ENCODE peak calls at places on chromosomes 5 and 9, in seven cellular contexts. L is pancreas, O is mucosa of descending colon, T is SK-N-SH, K is kidney, Z is lung, M is A549. I is an unnamed sample.

GRCh38 chr5:120258123-120258522 is 206.0 kb upstream of the PRR16 start:
- DNase-seq in L (no peak), O (no peak), T (no peak), K (no peak), Z (no peak), M (no peak), I (no peak)

GRCh38 chr5:73897886-73898285 is 271.9 kb downstream of the ARHGEF28 start:
- DNase-seq in L (no peak), O (no peak), T (no peak), K (no peak), Z (no peak), M (no peak), I (no peak)

GRCh38 chr5:32541241-32541640 is 44.1 kb upstream of the SUB1 start:
- DNase-seq in L (no peak), O (no peak), T (peak; percentile 74), K (no peak), Z (no peak), M (no peak), I (no peak)

GRCh38 chr5:29758986-29759421 is 1434.5 kb upstream of the CDH6 start:
- DNase-seq in L (no peak), O (no peak), T (no peak), K (no peak), Z (no peak), M (peak; percentile 79), I (no peak)

GRCh38 chr9:108724669-108725068 is 131.1 kb downstream of the ACTL7B start:
- DNase-seq in L (no peak), O (no peak), T (no peak), K (no peak), Z (no peak), M (no peak), I (no peak)

GRCh38 chr5:118628672-118629354 is 359.5 kb downstream of the DTWD2 start:
- DNase-seq in L (no peak), O (no peak), T (no peak), K (no peak), Z (no peak), M (no peak), I (no peak)

GRCh38 chr5:170648546-170648945 is 135.0 kb upstream of the GABRP start:
- DNase-seq in L (no peak), O (no peak), T (no peak), K (no peak), Z (no peak), M (peak; percentile 31), I (no peak)

GRCh38 chr9:12464910-12465512 is 228.2 kb upstream of the TYRP1 start:
- DNase-seq in L (no peak), O (no peak), T (peak; percentile 6), K (no peak), Z (no peak), M (peak; percentile 29), I (no peak)

GRCh38 chr5:54743997-54744788 is 226.6 kb downstream of the SNX18 start:
- DNase-seq in L (no peak), O (peak; percentile 56), T (no peak), K (peak; percentile 69), Z (no peak), M (peak; percentile 16), I (peak; percentile 30)

GRCh38 chr9:114001794-114002261 is 76.3 kb downstream of the AMBP start:
- DNase-seq in L (no peak), O (no peak), T (no peak), K (peak; percentile 51), Z (peak; percentile 18), M (no peak), I (peak; percentile 12)

GRCh38 chr9:131402738-131403492 is 9.0 kb downstream of the PRRC2B start:
- DNase-seq in L (peak; percentile 83), O (peak; percentile 81), T (no peak), K (peak; percentile 93), Z (peak; percentile 84), M (peak; percentile 79), I (peak; percentile 81)

GRCh38 chr9:124356745-124357390 is 58.4 kb downstream of the PSMB7 start:
- DNase-seq in L (no peak), O (no peak), T (no peak), K (peak; percentile 43), Z (no peak), M (no peak), I (no peak)

GRCh38 chr5:83567741-83568530 is 96.4 kb downstream of the VCAN start:
- DNase-seq in L (no peak), O (no peak), T (no peak), K (no peak), Z (no peak), M (no peak), I (no peak)

GRCh38 chr5:11384441-11385250 is 519.6 kb downstream of the CTNND2 start:
- DNase-seq in L (peak; percentile 30), O (peak; percentile 46), T (peak; percentile 27), K (peak; percentile 75), Z (no peak), M (no peak), I (peak; percentile 21)

GRCh38 chr9:116233160-116233530 is 79.6 kb downstream of the PAPPA start:
- DNase-seq in L (no peak), O (no peak), T (no peak), K (no peak), Z (no peak), M (peak; percentile 87), I (no peak)

GRCh38 chr5:3335301-3335700 is 260.3 kb upstream of the IRX1 start:
- DNase-seq in L (no peak), O (no peak), T (no peak), K (no peak), Z (no peak), M (no peak), I (no peak)

GRCh38 chr9:128565578-128565977 is 13.2 kb downstream of the SPTAN1 start:
- DNase-seq in L (no peak), O (no peak), T (no peak), K (no peak), Z (no peak), M (no peak), I (no peak)

GRCh38 chr9:8856686-8857329 is 1057.2 kb upstream of the DMAC1 start:
- DNase-seq in L (no peak), O (no peak), T (peak; percentile 48), K (no peak), Z (no peak), M (no peak), I (no peak)
- H3K4me1 ChIP-seq in L (no peaks in the 10 kb centered on the region), O (no peaks in the 10 kb centered on the region), T (no peaks in the 10 kb centered on the region), K (peaks cover 6% of the 10 kb centered on the region), Z (peaks cover 3% of the 10 kb centered on the region), M (peaks cover 3% of the 10 kb centered on the region), I (peaks cover 4% of the 10 kb centered on the region)

DNA sequence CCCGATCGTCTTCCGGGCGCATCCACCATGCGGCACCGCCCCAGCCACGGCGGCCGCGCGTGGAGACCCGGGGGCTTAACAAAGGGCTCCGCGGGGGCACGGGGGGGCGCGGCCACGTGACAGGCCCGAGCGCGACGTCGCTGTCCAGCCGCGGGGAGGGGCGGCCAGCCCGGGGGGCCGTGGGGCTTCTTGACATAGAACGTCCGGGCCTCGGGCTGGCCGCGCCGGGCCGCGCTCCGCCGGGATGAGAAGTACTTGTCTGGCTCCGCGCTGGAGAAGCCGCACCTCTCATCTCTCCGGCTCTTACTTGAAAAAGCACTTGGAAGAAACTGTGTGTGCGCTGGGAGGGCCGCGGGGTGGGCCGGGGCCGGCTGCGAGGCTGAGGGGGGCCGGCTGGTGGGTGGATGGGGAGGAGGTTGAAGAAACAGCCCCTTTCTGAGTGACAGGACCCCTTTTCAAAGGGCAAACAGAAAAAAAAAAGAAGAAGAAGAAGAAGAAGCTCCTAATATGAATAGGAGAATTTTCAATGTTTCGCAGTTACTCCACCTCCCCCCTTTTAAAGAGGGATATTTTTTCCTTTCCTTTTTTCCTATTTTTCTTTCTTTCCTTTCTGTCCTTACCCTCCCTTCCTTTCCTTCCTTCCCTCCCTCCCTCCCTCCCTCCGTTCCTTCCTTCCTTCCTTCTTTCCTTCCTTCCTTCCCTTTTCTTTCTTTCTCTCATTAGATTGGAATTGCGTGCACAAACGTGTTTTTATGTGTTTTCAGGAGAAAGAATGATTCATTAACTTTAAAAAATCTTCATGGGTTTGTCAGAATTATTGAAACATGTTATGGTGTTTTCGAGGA is 21.3 kb downstream of the NR2F1 start:
- DNase-seq in L (no peak), O (peak; percentile 45), T (peak; percentile 47), K (peak; percentile 83), Z (no peak), M (no peak), I (no peak)
- H3K4me3 ChIP-seq in L (no peak overlapping the region), O (no peak overlapping the region), T (peak overlapping the region; percentile 19), K (peak overlapping the region; percentile 41), Z (peak overlapping the region; percentile 6), M (no peak overlapping the region), I (no peak overlapping the region)

DNA sequence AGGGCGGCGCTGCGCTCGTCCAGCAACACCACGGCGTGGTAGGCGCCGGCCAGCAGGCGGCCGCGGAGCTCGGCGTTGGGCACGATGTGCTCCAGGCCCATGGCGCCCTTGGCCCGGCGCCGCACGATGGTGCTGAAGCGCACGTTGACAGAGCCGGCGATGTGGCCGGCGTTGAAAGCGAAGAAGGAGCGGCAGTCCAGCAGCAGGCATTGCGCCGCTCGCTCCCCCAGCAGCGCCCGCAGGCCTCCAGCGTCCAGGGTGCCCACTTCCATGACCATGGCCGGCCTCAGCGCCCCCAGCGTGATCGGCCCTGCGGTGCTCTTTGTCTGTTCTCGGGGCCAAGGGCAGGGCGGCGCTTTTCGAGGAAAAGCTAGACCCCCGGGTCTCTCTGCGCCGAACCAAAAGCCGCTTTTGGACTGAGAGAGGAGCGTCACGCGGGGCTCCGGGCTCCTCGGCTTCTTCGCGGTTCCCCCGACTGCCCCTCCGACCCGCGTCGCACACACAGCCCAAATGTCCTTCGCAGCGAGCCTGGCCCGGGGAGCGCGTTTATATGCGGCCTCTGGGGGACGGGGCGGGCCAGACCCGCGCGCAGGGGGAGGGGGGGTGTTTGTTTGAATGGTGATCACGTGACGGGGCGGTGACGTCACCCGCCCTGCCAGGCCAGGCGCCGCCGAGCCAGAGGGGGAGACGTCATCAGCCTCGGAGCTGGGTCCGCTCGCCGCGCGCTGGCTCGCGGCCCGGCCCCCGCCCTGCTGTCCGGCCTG is at the start of gene DUSP1:
- DNase-seq in L (peak; percentile 99), O (peak; percentile 99), T (peak; percentile 99), K (peak; percentile 100), Z (peak; percentile 99), M (peak; percentile 99), I (peak; percentile 99)
- TF ChIP-seq CTCF in L (peak; percentile 17), O (peak; percentile 29), T (peak; percentile 50), K (peak; percentile 22), Z (no peak), M (peak; percentile 27), I (peak; percentile 21)

GRCh38 chr5:1483856-1484255 is 38.6 kb upstream of the SLC6A3 start:
- DNase-seq in L (no peak), O (no peak), T (no peak), K (no peak), Z (no peak), M (no peak), I (no peak)

GRCh38 chr5:1485320-1486118 is 38.2 kb downstream of the LPCAT1 start:
- DNase-seq in L (no peak), O (no peak), T (no peak), K (no peak), Z (no peak), M (no peak), I (no peak)

GRCh38 chr5:1484416-1485319 is 39.1 kb downstream of the LPCAT1 start:
- DNase-seq in L (no peak), O (no peak), T (no peak), K (no peak), Z (no peak), M (no peak), I (no peak)

GRCh38 chr5:1487079-1487764 is 36.5 kb downstream of the LPCAT1 start:
- DNase-seq in L (no peak), O (no peak), T (no peak), K (no peak), Z (no peak), M (no peak), I (no peak)

DNA sequence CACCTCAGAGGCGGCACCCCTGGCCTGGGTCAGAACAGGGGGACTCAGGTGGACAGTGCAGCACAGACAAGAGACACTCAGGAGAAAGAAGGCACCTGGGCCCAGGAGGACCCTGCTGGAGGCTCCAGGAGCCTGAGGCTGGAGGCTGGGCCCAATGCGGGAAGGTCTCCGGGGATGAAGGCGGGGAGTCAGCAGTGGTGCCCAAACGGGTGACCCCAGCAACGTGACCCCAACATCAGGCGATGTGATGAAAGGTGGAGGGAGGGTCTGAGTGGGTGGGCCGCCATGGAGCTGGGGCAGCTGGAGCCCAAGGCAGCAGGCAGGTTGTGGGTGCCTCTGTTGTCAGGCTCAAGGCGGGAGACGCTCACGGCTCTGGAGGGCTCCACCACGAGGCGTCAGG is 37.5 kb downstream of the LPCAT1 start:
- DNase-seq in L (no peak), O (no peak), T (no peak), K (no peak), Z (no peak), M (no peak), I (no peak)
- H3K4me1 ChIP-seq in L (no peaks in the 10 kb centered on the region), O (no peaks in the 10 kb centered on the region), T (no peaks in the 10 kb centered on the region), K (no peaks in the 10 kb centered on the region), Z (no peaks in the 10 kb centered on the region), M (peaks cover 14% of the 10 kb centered on the region), I (no peaks in the 10 kb centered on the region)

I was measured in colonic mucosa.